ENCODE peak calls at places on chromosomes 5 and 9, in eight cellular contexts. One of them, this sample, is unnamed.

GRCh38 chr5:102536323-102536928 is 37.6 kb upstream of the SLCO6A1 start:
- DNase-seq in lung: no peak
- DNase-seq in upper lobe of left lung: no peak
- DNase-seq in OCI-LY7: no peak
- DNase-seq in A673: peak; percentile 42
- DNase-seq in endothelial cell of umbilical vein: peak; percentile 27
- DNase-seq in neural progenitor cell: no peak
- DNase-seq in stomach: no peak
- DNase-seq in this sample: no peak

GRCh38 chr5:175638305-175638704 is 19.6 kb upstream of the HRH2 start:
- DNase-seq in stomach: no peak
- DNase-seq in A673: no peak
- DNase-seq in neural progenitor cell: no peak
- DNase-seq in upper lobe of left lung: no peak
- DNase-seq in lung: no peak
- DNase-seq in endothelial cell of umbilical vein: no peak
- DNase-seq in OCI-LY7: no peak
- DNase-seq in this sample: no peak

GRCh38 chr5:138985256-138985655 is 110.1 kb upstream of the LRRTM2 start:
- DNase-seq in stomach: peak; percentile 52
- DNase-seq in A673: no peak
- DNase-seq in upper lobe of left lung: no peak
- DNase-seq in neural progenitor cell: no peak
- DNase-seq in OCI-LY7: no peak
- DNase-seq in endothelial cell of umbilical vein: peak; percentile 66
- DNase-seq in lung: no peak
- DNase-seq in this sample: peak; percentile 84

GRCh38 chr9:125993423-125993935 is 246.3 kb downstream of the PBX3 start:
- DNase-seq in lung: no peak
- DNase-seq in upper lobe of left lung: no peak
- DNase-seq in OCI-LY7: no peak
- DNase-seq in A673: no peak
- DNase-seq in stomach: no peak
- DNase-seq in endothelial cell of umbilical vein: no peak
- DNase-seq in neural progenitor cell: no peak
- DNase-seq in this sample: no peak

GRCh38 chr5:55994502-55994997 is at the start of gene IL6ST:
- DNase-seq in endothelial cell of umbilical vein: peak; percentile 83
- DNase-seq in A673: peak; percentile 64
- DNase-seq in lung: peak; percentile 74
- DNase-seq in stomach: peak; percentile 71
- DNase-seq in neural progenitor cell: no peak
- DNase-seq in upper lobe of left lung: peak; percentile 76
- DNase-seq in OCI-LY7: no peak
- DNase-seq in this sample: peak; percentile 69

GRCh38 chr5:158320178-158320674 is 461.3 kb upstream of the CLINT1 start:
- DNase-seq in stomach: no peak
- DNase-seq in upper lobe of left lung: no peak
- DNase-seq in endothelial cell of umbilical vein: no peak
- DNase-seq in OCI-LY7: no peak
- DNase-seq in A673: no peak
- DNase-seq in neural progenitor cell: no peak
- DNase-seq in lung: no peak
- DNase-seq in this sample: no peak

GRCh38 chr5:32291591-32291990 is 21.1 kb downstream of the MTMR12 start:
- DNase-seq in upper lobe of left lung: no peak
- DNase-seq in stomach: no peak
- DNase-seq in OCI-LY7: no peak
- DNase-seq in neural progenitor cell: no peak
- DNase-seq in lung: no peak
- DNase-seq in A673: no peak
- DNase-seq in endothelial cell of umbilical vein: no peak
- DNase-seq in this sample: no peak

GRCh38 chr5:5710471-5710870 is 288.0 kb downstream of the ICE1 start:
- DNase-seq in OCI-LY7: no peak
- DNase-seq in upper lobe of left lung: no peak
- DNase-seq in endothelial cell of umbilical vein: no peak
- DNase-seq in stomach: no peak
- DNase-seq in A673: no peak
- DNase-seq in lung: no peak
- DNase-seq in neural progenitor cell: no peak
- DNase-seq in this sample: no peak

GRCh38 chr5:68436686-68437520 is 221.3 kb downstream of the PIK3R1 start:
- DNase-seq in stomach: no peak
- DNase-seq in lung: no peak
- DNase-seq in endothelial cell of umbilical vein: no peak
- DNase-seq in neural progenitor cell: no peak
- DNase-seq in upper lobe of left lung: no peak
- DNase-seq in A673: no peak
- DNase-seq in OCI-LY7: no peak
- DNase-seq in this sample: no peak
- H3K27ac ChIP-seq in stomach: no peak overlapping the region
- H3K27ac ChIP-seq in lung: no peak overlapping the region
- H3K27ac ChIP-seq in endothelial cell of umbilical vein: no peak overlapping the region
- H3K27ac ChIP-seq in neural progenitor cell: no peak overlapping the region
- H3K27ac ChIP-seq in upper lobe of left lung: no peak overlapping the region
- H3K27ac ChIP-seq in A673: no peak overlapping the region
- H3K27ac ChIP-seq in OCI-LY7: no peak overlapping the region
- H3K27ac ChIP-seq in this sample: no peak overlapping the region

DNA sequence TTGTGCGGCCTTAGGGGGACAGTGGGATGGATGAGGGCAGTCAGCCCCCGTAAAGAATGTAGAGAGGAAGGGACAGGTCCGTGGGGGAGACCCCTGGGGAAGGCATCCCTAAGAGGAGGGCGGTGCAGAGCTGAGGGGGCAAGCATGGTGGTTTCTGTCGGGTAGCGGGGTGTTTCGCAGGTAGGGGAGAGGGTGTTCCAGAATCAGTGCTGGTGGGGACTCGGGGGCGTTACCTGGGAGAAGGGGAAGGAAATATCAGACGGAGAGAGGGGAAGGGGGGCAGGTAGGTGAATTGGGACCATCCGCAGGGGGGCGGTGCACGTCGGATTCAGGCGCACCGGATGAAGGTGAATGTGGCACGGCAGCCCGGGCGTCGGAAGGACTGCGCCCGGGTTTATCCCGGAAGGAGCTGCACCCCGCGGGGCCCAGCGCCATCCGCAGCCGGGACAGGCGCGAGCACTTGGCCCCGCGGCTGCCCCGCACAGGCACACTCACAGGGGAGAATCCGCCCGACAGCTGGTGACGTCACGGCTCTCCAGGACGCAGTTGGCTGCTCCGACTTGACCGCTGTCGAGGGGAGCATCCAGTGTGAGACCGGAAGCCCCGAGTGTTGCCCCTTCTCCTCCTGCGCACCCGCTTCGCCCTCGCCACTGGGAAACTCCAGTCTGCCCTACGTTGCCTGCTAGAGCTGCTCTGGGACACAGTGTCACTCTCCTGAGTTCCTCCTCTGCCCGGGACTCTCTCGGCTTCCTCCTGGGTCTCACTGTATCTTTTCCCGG is 1.3 kb downstream of the CD72 start:
- DNase-seq in A673: no peak
- DNase-seq in upper lobe of left lung: peak; percentile 89
- DNase-seq in OCI-LY7: peak; percentile 79
- DNase-seq in endothelial cell of umbilical vein: peak; percentile 27
- DNase-seq in lung: peak; percentile 73
- DNase-seq in neural progenitor cell: peak; percentile 51
- DNase-seq in stomach: peak; percentile 77
- DNase-seq in this sample: peak; percentile 51
- H3K4me3 ChIP-seq in A673: peak overlapping the region; percentile 33
- H3K4me3 ChIP-seq in upper lobe of left lung: peak overlapping the region; percentile 41
- H3K4me3 ChIP-seq in OCI-LY7: peak overlapping the region; percentile 69
- H3K4me3 ChIP-seq in endothelial cell of umbilical vein: no peak overlapping the region
- H3K4me3 ChIP-seq in lung: peak overlapping the region; percentile 18
- H3K4me3 ChIP-seq in neural progenitor cell: peak overlapping the region; percentile 46
- H3K4me3 ChIP-seq in stomach: peak overlapping the region; percentile 53
- H3K4me3 ChIP-seq in this sample: peak overlapping the region; percentile 30

GRCh38 chr9:38042626-38043359 is 26.2 kb downstream of the SHB start:
- DNase-seq in stomach: no peak
- DNase-seq in A673: no peak
- DNase-seq in neural progenitor cell: no peak
- DNase-seq in upper lobe of left lung: no peak
- DNase-seq in endothelial cell of umbilical vein: no peak
- DNase-seq in OCI-LY7: no peak
- DNase-seq in lung: no peak
- DNase-seq in this sample: no peak
- H3K27ac ChIP-seq in stomach: peak overlapping the region; percentile 44
- H3K27ac ChIP-seq in A673: no peak overlapping the region
- H3K27ac ChIP-seq in neural progenitor cell: no peak overlapping the region
- H3K27ac ChIP-seq in upper lobe of left lung: no peak overlapping the region
- H3K27ac ChIP-seq in endothelial cell of umbilical vein: no peak overlapping the region
- H3K27ac ChIP-seq in OCI-LY7: no peak overlapping the region
- H3K27ac ChIP-seq in lung: no peak overlapping the region
- H3K27ac ChIP-seq in this sample: no peak overlapping the region

GRCh38 chr9:107636596-107637405 is 147.2 kb upstream of the KLF4 start:
- DNase-seq in OCI-LY7: no peak
- DNase-seq in stomach: no peak
- DNase-seq in lung: no peak
- DNase-seq in neural progenitor cell: no peak
- DNase-seq in A673: no peak
- DNase-seq in endothelial cell of umbilical vein: no peak
- DNase-seq in upper lobe of left lung: no peak
- DNase-seq in this sample: no peak
- H3K4me3 ChIP-seq in OCI-LY7: no peak overlapping the region
- H3K4me3 ChIP-seq in stomach: peak overlapping the region; percentile 43
- H3K4me3 ChIP-seq in lung: no peak overlapping the region
- H3K4me3 ChIP-seq in neural progenitor cell: peak overlapping the region; percentile 42
- H3K4me3 ChIP-seq in A673: no peak overlapping the region
- H3K4me3 ChIP-seq in endothelial cell of umbilical vein: no peak overlapping the region
- H3K4me3 ChIP-seq in upper lobe of left lung: peak overlapping the region; percentile 31
- H3K4me3 ChIP-seq in this sample: no peak overlapping the region

GRCh38 chr5:62593331-62593730 is 14.7 kb downstream of the LRRC70 start:
- DNase-seq in upper lobe of left lung: no peak
- DNase-seq in OCI-LY7: no peak
- DNase-seq in lung: no peak
- DNase-seq in endothelial cell of umbilical vein: peak; percentile 44
- DNase-seq in neural progenitor cell: no peak
- DNase-seq in stomach: no peak
- DNase-seq in A673: no peak
- DNase-seq in this sample: no peak

GRCh38 chr5:62596691-62597090 is 18.1 kb downstream of the LRRC70 start:
- DNase-seq in endothelial cell of umbilical vein: no peak
- DNase-seq in neural progenitor cell: no peak
- DNase-seq in upper lobe of left lung: no peak
- DNase-seq in stomach: no peak
- DNase-seq in A673: no peak
- DNase-seq in lung: no peak
- DNase-seq in OCI-LY7: no peak
- DNase-seq in this sample: no peak

GRCh38 chr5:62592558-62592957 is 13.9 kb downstream of the LRRC70 start:
- DNase-seq in lung: peak; percentile 30
- DNase-seq in stomach: no peak
- DNase-seq in endothelial cell of umbilical vein: no peak
- DNase-seq in OCI-LY7: no peak
- DNase-seq in A673: no peak
- DNase-seq in upper lobe of left lung: peak; percentile 42
- DNase-seq in neural progenitor cell: no peak
- DNase-seq in this sample: no peak

GRCh38 chr5:62596096-62596495 is 17.5 kb downstream of the LRRC70 start:
- DNase-seq in neural progenitor cell: no peak
- DNase-seq in lung: no peak
- DNase-seq in upper lobe of left lung: no peak
- DNase-seq in A673: no peak
- DNase-seq in endothelial cell of umbilical vein: no peak
- DNase-seq in stomach: no peak
- DNase-seq in OCI-LY7: no peak
- DNase-seq in this sample: no peak

GRCh38 chr5:62594364-62594984 is 15.9 kb downstream of the LRRC70 start:
- DNase-seq in endothelial cell of umbilical vein: no peak
- DNase-seq in OCI-LY7: no peak
- DNase-seq in lung: no peak
- DNase-seq in stomach: no peak
- DNase-seq in neural progenitor cell: no peak
- DNase-seq in A673: no peak
- DNase-seq in upper lobe of left lung: no peak
- DNase-seq in this sample: no peak
- H3K27ac ChIP-seq in endothelial cell of umbilical vein: no peak overlapping the region
- H3K27ac ChIP-seq in OCI-LY7: no peak overlapping the region
- H3K27ac ChIP-seq in lung: no peak overlapping the region
- H3K27ac ChIP-seq in stomach: no peak overlapping the region
- H3K27ac ChIP-seq in neural progenitor cell: no peak overlapping the region
- H3K27ac ChIP-seq in A673: no peak overlapping the region
- H3K27ac ChIP-seq in upper lobe of left lung: no peak overlapping the region
- H3K27ac ChIP-seq in this sample: no peak overlapping the region

GRCh38 chr5:80588858-80589540 is 18.9 kb upstream of the ANKRD34B start:
- DNase-seq in neural progenitor cell: no peak
- DNase-seq in OCI-LY7: no peak
- DNase-seq in upper lobe of left lung: no peak
- DNase-seq in lung: no peak
- DNase-seq in A673: no peak
- DNase-seq in endothelial cell of umbilical vein: no peak
- DNase-seq in stomach: no peak
- DNase-seq in this sample: no peak

GRCh38 chr5:80592761-80593160 is 22.7 kb upstream of the ANKRD34B start:
- DNase-seq in neural progenitor cell: peak; percentile 31
- DNase-seq in endothelial cell of umbilical vein: no peak
- DNase-seq in upper lobe of left lung: no peak
- DNase-seq in stomach: no peak
- DNase-seq in OCI-LY7: no peak
- DNase-seq in A673: no peak
- DNase-seq in lung: no peak
- DNase-seq in this sample: no peak

GRCh38 chr5:80592105-80592504 is 22.0 kb upstream of the ANKRD34B start:
- DNase-seq in neural progenitor cell: no peak
- DNase-seq in A673: no peak
- DNase-seq in lung: no peak
- DNase-seq in OCI-LY7: no peak
- DNase-seq in upper lobe of left lung: no peak
- DNase-seq in stomach: no peak
- DNase-seq in endothelial cell of umbilical vein: no peak
- DNase-seq in this sample: no peak

GRCh38 chr5:80591352-80591751 is 21.3 kb upstream of the ANKRD34B start:
- DNase-seq in stomach: no peak
- DNase-seq in endothelial cell of umbilical vein: no peak
- DNase-seq in neural progenitor cell: no peak
- DNase-seq in lung: no peak
- DNase-seq in OCI-LY7: no peak
- DNase-seq in A673: no peak
- DNase-seq in upper lobe of left lung: no peak
- DNase-seq in this sample: no peak

GRCh38 chr5:80590766-80591165 is 20.7 kb upstream of the ANKRD34B start:
- DNase-seq in stomach: no peak
- DNase-seq in lung: no peak
- DNase-seq in neural progenitor cell: no peak
- DNase-seq in upper lobe of left lung: no peak
- DNase-seq in OCI-LY7: no peak
- DNase-seq in endothelial cell of umbilical vein: no peak
- DNase-seq in A673: no peak
- DNase-seq in this sample: no peak
- H3K4me3 ChIP-seq in stomach: no peak overlapping the region
- H3K4me3 ChIP-seq in lung: no peak overlapping the region
- H3K4me3 ChIP-seq in neural progenitor cell: no peak overlapping the region
- H3K4me3 ChIP-seq in upper lobe of left lung: no peak overlapping the region
- H3K4me3 ChIP-seq in OCI-LY7: no peak overlapping the region
- H3K4me3 ChIP-seq in endothelial cell of umbilical vein: no peak overlapping the region
- H3K4me3 ChIP-seq in A673: no peak overlapping the region
- H3K4me3 ChIP-seq in this sample: no peak overlapping the region

GRCh38 chr5:72160959-72161358 is 53.7 kb downstream of the MAP1B start:
- DNase-seq in stomach: no peak
- DNase-seq in endothelial cell of umbilical vein: no peak
- DNase-seq in lung: no peak
- DNase-seq in upper lobe of left lung: no peak
- DNase-seq in A673: no peak
- DNase-seq in neural progenitor cell: no peak
- DNase-seq in OCI-LY7: no peak
- DNase-seq in this sample: no peak
- H3K27ac ChIP-seq in stomach: peak overlapping the region; percentile 63
- H3K27ac ChIP-seq in endothelial cell of umbilical vein: peak overlapping the region; percentile 43
- H3K27ac ChIP-seq in lung: no peak overlapping the region
- H3K27ac ChIP-seq in upper lobe of left lung: no peak overlapping the region
- H3K27ac ChIP-seq in A673: no peak overlapping the region
- H3K27ac ChIP-seq in neural progenitor cell: no peak overlapping the region
- H3K27ac ChIP-seq in OCI-LY7: no peak overlapping the region
- H3K27ac ChIP-seq in this sample: no peak overlapping the region

This sample was measured in small intestine.